ENCODE peak calls at places on chromosomes 16 and 17, in five cellular contexts. N is activated gamma-delta T cell treated with anti-CD3 and anti-CD28 coated beads, Interleukin-2, amount 50 U/mL, for 16 hours; R is mesenchymal stem cell; K is ACHN; Z is right cardiac atrium. M is an unnamed sample.

GRCh38 chr16:23852794-23853562 is 17.2 kb downstream of the PRKCB start:
- DNase-seq in N (no peak), K (no peak), Z (no peak), R (no peak), M (no peak)

GRCh38 chr16:75733305-75734141 is 7.2 kb upstream of the CPHXL start:
- DNase-seq in Z (peak), N (no peak), K (no peak), R (peak), M (no peak)

GRCh38 chr17:83029571-83029970 is 49.8 kb upstream of the METRNL start:
- DNase-seq in Z (no peak), R (no peak), K (no peak), N (no peak), M (no peak)

GRCh38 chr16:55915116-55915827 is 40.1 kb upstream of the CES5A start:
- DNase-seq in Z (no peak), R (no peak), N (no peak), K (no peak), M (no peak)

GRCh38 chr16:83070416-83071199 is 443.8 kb downstream of the CDH13 start:
- DNase-seq in K (no peak), N (no peak), Z (no peak), R (no peak), M (no peak)

GRCh38 chr16:4897328-4897727 is 39.6 kb downstream of the PPL start:
- DNase-seq in N (no peak), Z (no peak), K (no peak), R (no peak), M (no peak)

GRCh38 chr17:39235555-39236221 is 9.9 kb upstream of the STAC2 start:
- DNase-seq in R (peak), K (peak), Z (no peak), N (no peak), M (peak)

GRCh38 chr16:73145166-73145565 is 97.2 kb upstream of the ZFHX3 start:
- DNase-seq in N (no peak), Z (no peak), K (no peak), R (no peak), M (no peak)